ENCODE peak calls at places on chromosomes 7 and 10, in four cellular contexts. W is K562, U is WTC11, M is GM12878. Z is an unnamed sample.

GRCh38 chr7:36653671-36654355 is 70.5 kb downstream of the AOAH start:
- DNase-seq in U (peak; percentile 25), M (no peak), W (no peak), Z (no peak)

GRCh38 chr10:7855205-7855604 is 36.9 kb downstream of the TAF3 start:
- DNase-seq in M (no peak), U (peak; percentile 17), W (no peak), Z (peak; percentile 16)

GRCh38 chr7:44661233-44661632 is 54.8 kb downstream of the OGDH start:
- DNase-seq in M (no peak), W (no peak), U (no peak), Z (no peak)

GRCh38 chr7:157010588-157011332 is at the start of gene MNX1:
- DNase-seq in U (peak; percentile 89), M (no peak), W (peak; percentile 96), Z (peak; percentile 57)

GRCh38 chr10:6215683-6216484 is 13.2 kb downstream of the PFKFB3 start:
- DNase-seq in W (no peak), M (no peak), U (no peak), Z (no peak)

GRCh38 chr10:117184821-117185220 is 12.5 kb upstream of the KCNK18 start:
- DNase-seq in M (no peak), U (no peak), W (no peak), Z (no peak)

GRCh38 chr7:137592232-137592896 is 248.8 kb upstream of the PTN start:
- DNase-seq in M (no peak), U (peak; percentile 57), W (peak; percentile 76), Z (peak; percentile 46)

GRCh38 chr10:8346861-8347260 is 292.4 kb downstream of the GATA3 start:
- DNase-seq in U (peak; percentile 14), M (no peak), W (no peak), Z (no peak)

GRCh38 chr10:74936577-74937445 is 110.4 kb downstream of the KAT6B start:
- DNase-seq in U (no peak), W (no peak), M (no peak), Z (no peak)

GRCh38 chr7:77415822-77416620 is at the start of gene GSAP:
- DNase-seq in M (no peak), U (peak; percentile 57), W (no peak), Z (no peak)

DNA sequence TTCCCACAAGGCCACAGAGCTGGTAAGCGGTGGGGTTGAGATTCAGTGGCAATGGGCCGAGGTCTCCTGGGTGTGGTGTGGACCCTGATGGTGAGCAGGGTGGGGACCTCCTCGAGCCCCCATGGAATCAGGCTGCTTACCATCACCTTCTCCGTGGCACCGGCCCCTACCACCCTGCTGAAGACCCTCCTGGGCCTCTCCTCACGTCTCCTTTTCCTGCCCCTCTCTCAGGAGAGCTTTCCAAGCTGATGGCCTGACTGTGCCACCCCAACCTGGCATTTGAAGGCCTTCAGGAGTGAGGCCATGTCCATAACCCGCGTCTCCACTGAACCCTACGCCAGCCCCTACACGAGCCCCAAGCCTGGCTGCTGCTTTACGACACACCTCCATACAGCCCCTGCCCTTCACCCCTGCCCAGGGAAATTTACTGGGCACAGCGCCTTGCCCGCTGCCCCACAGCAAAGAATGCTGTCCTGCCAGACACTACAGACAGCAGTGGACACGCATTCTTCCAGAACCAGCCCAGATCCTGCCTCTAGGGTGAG is 55.4 kb downstream of the ZRANB1 start:
- DNase-seq in M (no peak), W (no peak), U (no peak), Z (no peak)
- TF ChIP-seq TCF7 in M (no peak), W (no peak), U (no peak), Z (no peak)

GRCh38 chr7:22659741-22660140 is 67.3 kb upstream of the IL6 start:
- DNase-seq in W (no peak), U (no peak), M (no peak), Z (no peak)
- TF ChIP-seq USF2 in W (no peak), U (no peak), M (no peak), Z (no peak)

GRCh38 chr7:94375167-94375566 is 19.5 kb upstream of the COL1A2 start:
- DNase-seq in W (no peak), U (peak; percentile 30), M (no peak), Z (no peak)
- TF ChIP-seq TCF7 in W (no peak), U (no peak), M (no peak), Z (no peak)

DNA sequence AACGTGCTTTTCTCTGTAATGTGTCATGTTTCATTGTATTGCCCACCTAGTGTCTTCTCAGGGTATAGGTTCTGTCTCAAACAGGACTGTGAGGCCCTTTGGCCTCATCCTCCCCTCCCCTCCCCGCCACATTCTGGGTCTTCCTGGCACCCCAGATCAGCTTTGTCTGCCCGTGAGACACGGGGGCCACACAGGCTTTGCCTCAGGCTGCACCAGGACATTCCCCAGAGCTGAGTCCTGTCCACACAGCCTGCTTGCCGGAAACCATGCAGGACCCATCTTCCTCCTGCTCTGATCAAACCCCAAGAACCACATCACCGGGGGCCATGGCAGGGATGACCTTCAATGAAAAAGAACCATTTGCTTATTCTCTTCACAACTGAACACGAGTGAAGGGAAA is 18.6 kb downstream of the MAT1A start:
- DNase-seq in M (no peak), W (no peak), U (no peak), Z (no peak)
- TF ChIP-seq USF2 in M (no peak), W (no peak), U (no peak), Z (no peak)

GRCh38 chr10:103504181-103504783 is 10.8 kb downstream of the NEURL1 start:
- DNase-seq in M (peak; percentile 28), U (no peak), W (peak; percentile 76), Z (peak; percentile 89)
- TF ChIP-seq TCF7 in M (no peak), U (no peak), W (peak; percentile 29), Z (peak; percentile 41)

GRCh38 chr10:3928569-3928968 is 143.6 kb upstream of the KLF6 start:
- DNase-seq in U (no peak), W (no peak), M (no peak), Z (no peak)

GRCh38 chr10:3926268-3926667 is 141.3 kb upstream of the KLF6 start:
- DNase-seq in W (peak; percentile 35), U (no peak), M (no peak), Z (no peak)

GRCh38 chr10:3925184-3925583 is 140.2 kb upstream of the KLF6 start:
- DNase-seq in W (no peak), U (no peak), M (no peak), Z (no peak)

GRCh38 chr10:3928078-3928477 is 143.1 kb upstream of the KLF6 start:
- DNase-seq in W (peak; percentile 37), U (no peak), M (no peak), Z (no peak)

DNA sequence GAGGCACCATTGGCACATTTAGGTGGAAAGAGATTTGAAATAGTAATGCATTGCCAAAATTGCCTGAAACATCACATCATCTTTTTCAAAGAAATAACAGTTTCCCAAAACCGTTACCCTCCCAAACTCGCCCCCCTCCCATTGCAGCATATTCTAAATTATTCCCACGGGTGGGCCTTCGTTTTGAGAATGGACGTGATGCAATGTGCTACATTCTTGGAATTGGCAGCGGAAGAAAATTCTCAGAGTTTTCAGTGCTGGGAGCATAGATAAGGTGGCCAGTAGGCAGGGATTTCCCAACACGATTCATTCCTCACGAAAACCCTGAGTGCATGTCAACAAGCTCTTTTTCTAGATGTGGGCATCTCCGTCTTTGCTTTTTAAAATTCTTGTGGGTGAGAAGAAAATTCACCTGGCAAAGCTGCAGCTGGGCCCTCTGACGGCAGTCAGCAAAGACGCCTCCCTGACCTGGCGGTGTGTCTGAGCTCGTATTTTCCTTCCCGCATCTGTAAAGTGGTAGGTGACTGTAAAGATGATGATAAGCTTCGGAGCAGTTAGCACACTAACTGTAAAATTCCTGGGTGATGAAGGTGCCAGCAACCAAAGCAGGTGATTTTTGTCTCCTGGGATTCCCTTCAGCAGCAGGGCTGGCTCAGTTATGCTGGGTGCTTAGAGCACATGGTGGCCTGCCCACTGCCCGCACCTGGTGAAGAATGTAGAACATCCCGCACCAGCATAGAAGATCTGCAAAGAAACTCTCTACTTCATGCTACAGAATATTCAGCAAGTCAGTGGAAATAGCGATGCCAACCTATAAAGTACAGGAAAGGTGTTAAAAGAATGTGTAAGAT is 141.9 kb upstream of the KLF6 start:
- DNase-seq in M (no peak), W (peak; percentile 85), U (no peak), Z (no peak)
- TF ChIP-seq USF2 in M (no peak), W (no peak), U (no peak), Z (no peak)

GRCh38 chr10:28311104-28311503 is 8.2 kb upstream of the MPP7 start:
- DNase-seq in U (no peak), M (no peak), W (no peak), Z (no peak)

GRCh38 chr10:28302668-28303488 is at the start of gene MPP7:
- DNase-seq in U (peak; percentile 95), W (peak; percentile 96), M (peak; percentile 78), Z (peak; percentile 98)

GRCh38 chr10:28305551-28305950 is 2.7 kb upstream of the MPP7 start:
- DNase-seq in U (no peak), W (no peak), M (no peak), Z (no peak)

GRCh38 chr10:28304032-28304571 is 1.2 kb upstream of the MPP7 start:
- DNase-seq in U (no peak), W (no peak), M (no peak), Z (no peak)

DNA sequence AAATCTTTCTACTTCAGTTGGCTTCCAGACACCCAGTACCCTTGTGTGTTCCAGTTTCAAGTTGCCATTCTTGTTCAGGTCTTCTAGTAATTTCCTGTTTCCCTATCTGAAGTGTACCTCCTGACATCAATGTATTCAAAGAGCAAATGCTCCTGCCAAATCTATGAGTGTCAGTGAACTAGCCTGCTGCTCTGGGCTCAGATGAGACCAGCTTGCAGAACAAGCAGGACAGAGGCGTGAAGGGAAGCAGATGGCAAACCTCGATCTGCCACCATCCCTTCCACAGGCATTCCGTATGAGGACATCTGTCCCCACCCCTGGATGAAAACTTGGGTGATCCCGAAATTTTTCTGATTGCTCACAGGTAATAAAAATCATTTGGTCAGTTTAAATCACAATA is 4.4 kb upstream of the MPP7 start:
- DNase-seq in W (no peak), U (no peak), M (no peak), Z (no peak)
- TF ChIP-seq TCF7 in W (no peak), U (no peak), M (no peak), Z (no peak)

DNA sequence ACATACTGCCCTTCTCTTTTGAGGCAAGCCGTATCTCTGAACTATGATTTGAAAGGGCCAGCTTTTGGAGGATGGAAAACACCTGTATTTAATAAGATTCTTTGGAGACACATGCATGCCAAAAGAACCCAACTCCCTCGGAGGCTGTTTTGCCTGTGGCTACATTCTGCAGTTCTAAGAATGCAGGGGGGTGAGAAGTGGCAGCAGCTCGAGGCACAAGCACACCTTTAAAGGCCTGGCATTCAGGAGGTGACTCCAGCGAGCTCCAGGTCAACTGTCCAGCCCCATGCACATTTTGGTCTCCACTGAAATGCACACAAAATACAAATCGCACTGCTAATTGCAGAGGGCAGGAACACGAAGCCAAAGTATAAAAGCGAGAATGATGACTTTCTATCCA is 359.4 kb downstream of the PLXNA4 start:
- DNase-seq in W (no peak), M (no peak), U (no peak), Z (no peak)
- TF ChIP-seq USF2 in W (no peak), M (no peak), U (no peak), Z (no peak)

Z was measured in HepG2.